ENCODE peak calls at places on chromosomes 3 and 15, in eight cellular contexts. One of them, this sample, is unnamed.

GRCh38 chr3:104080228-104080627 is 1286.5 kb upstream of the ALCAM start:
- DNase-seq in ELR: no peak
- DNase-seq in T-helper 2 cell: no peak
- DNase-seq in hepatocyte: no peak
- DNase-seq in tibial artery: no peak
- DNase-seq in left ventricle myocardium superior: no peak
- DNase-seq in WTC11: no peak
- DNase-seq in nephron progenitor cell: no peak
- DNase-seq in this sample: no peak

GRCh38 chr15:32886441-32886840 is 168.6 kb downstream of the GREM1 start:
- DNase-seq in tibial artery: no peak
- DNase-seq in WTC11: no peak
- DNase-seq in hepatocyte: no peak
- DNase-seq in left ventricle myocardium superior: no peak
- DNase-seq in ELR: no peak
- DNase-seq in T-helper 2 cell: no peak
- DNase-seq in nephron progenitor cell: peak; percentile 33
- DNase-seq in this sample: no peak

GRCh38 chr15:57415559-57415958 is 39.3 kb downstream of the CGNL1 start:
- DNase-seq in tibial artery: peak; percentile 68
- DNase-seq in left ventricle myocardium superior: peak; percentile 88
- DNase-seq in T-helper 2 cell: no peak
- DNase-seq in ELR: no peak
- DNase-seq in WTC11: no peak
- DNase-seq in hepatocyte: no peak
- DNase-seq in nephron progenitor cell: no peak
- DNase-seq in this sample: no peak

GRCh38 chr3:99808163-99808794 is 9.4 kb upstream of the CMSS1 start:
- DNase-seq in nephron progenitor cell: peak; percentile 52
- DNase-seq in tibial artery: peak; percentile 44
- DNase-seq in hepatocyte: peak; percentile 72
- DNase-seq in WTC11: peak; percentile 59
- DNase-seq in T-helper 2 cell: peak; percentile 18
- DNase-seq in ELR: peak; percentile 78
- DNase-seq in left ventricle myocardium superior: no peak
- DNase-seq in this sample: no peak

GRCh38 chr15:75030023-75030413 is 6.6 kb downstream of the PPCDC start:
- DNase-seq in WTC11: no peak
- DNase-seq in nephron progenitor cell: no peak
- DNase-seq in tibial artery: peak; percentile 63
- DNase-seq in left ventricle myocardium superior: no peak
- DNase-seq in ELR: peak; percentile 43
- DNase-seq in hepatocyte: no peak
- DNase-seq in T-helper 2 cell: no peak
- DNase-seq in this sample: no peak

GRCh38 chr15:64911317-64912186 is at the start of gene ANKDD1A:
- DNase-seq in ELR: peak; percentile 74
- DNase-seq in hepatocyte: peak; percentile 81
- DNase-seq in WTC11: peak; percentile 78
- DNase-seq in left ventricle myocardium superior: peak; percentile 85
- DNase-seq in T-helper 2 cell: no peak
- DNase-seq in nephron progenitor cell: peak; percentile 85
- DNase-seq in tibial artery: peak; percentile 72
- DNase-seq in this sample: peak; percentile 12

GRCh38 chr3:101879102-101879501 is 29.8 kb downstream of the NFKBIZ start:
- DNase-seq in T-helper 2 cell: no peak
- DNase-seq in tibial artery: no peak
- DNase-seq in WTC11: no peak
- DNase-seq in hepatocyte: no peak
- DNase-seq in left ventricle myocardium superior: no peak
- DNase-seq in nephron progenitor cell: no peak
- DNase-seq in ELR: no peak
- DNase-seq in this sample: no peak

GRCh38 chr3:141231923-141232861 is 567 bp downstream of the PXYLP1 start:
- DNase-seq in WTC11: peak; percentile 66
- DNase-seq in left ventricle myocardium superior: peak; percentile 65
- DNase-seq in ELR: peak; percentile 19
- DNase-seq in tibial artery: no peak
- DNase-seq in hepatocyte: peak; percentile 68
- DNase-seq in nephron progenitor cell: peak; percentile 67
- DNase-seq in T-helper 2 cell: no peak
- DNase-seq in this sample: peak; percentile 16

GRCh38 chr3:162170581-162170980 is 674.0 kb downstream of the OTOL1 start:
- DNase-seq in left ventricle myocardium superior: no peak
- DNase-seq in hepatocyte: no peak
- DNase-seq in T-helper 2 cell: no peak
- DNase-seq in WTC11: no peak
- DNase-seq in ELR: peak; percentile 64
- DNase-seq in tibial artery: no peak
- DNase-seq in nephron progenitor cell: no peak
- DNase-seq in this sample: no peak

GRCh38 chr3:46909535-46910161 is 32.1 kb downstream of the PTH1R start:
- DNase-seq in T-helper 2 cell: peak; percentile 70
- DNase-seq in tibial artery: peak; percentile 85
- DNase-seq in hepatocyte: peak; percentile 91
- DNase-seq in ELR: peak; percentile 91
- DNase-seq in left ventricle myocardium superior: peak; percentile 90
- DNase-seq in WTC11: peak; percentile 94
- DNase-seq in nephron progenitor cell: peak; percentile 91
- DNase-seq in this sample: peak; percentile 65